ENCODE peak calls at places on chromosomes 11 and 22, in eight cellular contexts. L is neural progenitor cell, N is GM23338, Y is DND-41, P is PC-3, G is mammary epithelial cell, A is endothelial cell of umbilical vein, K is PC-9. I is an unnamed sample.
A peak's percentile ranks its signal among the peaks of the same experiment; 100 is the strongest.

GRCh38 chr11:1896468-1896867 is 4.8 kb upstream of the PRR33 start:
- DNase-seq in L (no peak), K (no peak), A (no peak), N (no peak), P (no peak), G (no peak), Y (no peak), I (no peak)

GRCh38 chr22:24827305-24827704 is 21.3 kb downstream of the SGSM1 start:
- DNase-seq in Y (no peak), L (no peak), N (no peak), P (peak; percentile 1), K (no peak), G (no peak), A (no peak), I (no peak)

GRCh38 chr11:68266121-68266891 is 5.5 kb downstream of the C11orf24 start:
- DNase-seq in N (no peak), L (no peak), K (no peak), A (no peak), G (no peak), Y (no peak), P (no peak), I (no peak)

GRCh38 chr11:130315354-130315970 is 745 bp upstream of the ZBTB44 start:
- DNase-seq in P (no peak), Y (peak; percentile 11), N (peak; percentile 85), G (no peak), A (no peak), L (peak; percentile 34), K (no peak), I (no peak)

GRCh38 chr11:66478823-66479740 is 1.2 kb upstream of the DPP3 start:
- DNase-seq in N (peak; percentile 71), L (peak; percentile 60), G (no peak), Y (peak; percentile 38), P (peak; percentile 62), K (no peak), A (peak; percentile 37), I (no peak)

GRCh38 chr11:130397780-130398179 is 30.6 kb downstream of the ADAMTS8 start:
- DNase-seq in L (no peak), Y (no peak), K (peak; percentile 4), N (no peak), P (no peak), G (no peak), A (no peak), I (no peak)

GRCh38 chr22:49756656-49757055 is 71.0 kb downstream of the BRD1 start:
- DNase-seq in A (no peak), N (no peak), L (no peak), Y (no peak), P (no peak), K (no peak), G (no peak), I (no peak)

GRCh38 chr22:37062366-37062655 is 10.8 kb downstream of the KCTD17 start:
- DNase-seq in P (no peak), Y (no peak), K (no peak), L (no peak), A (no peak), G (no peak), N (no peak), I (no peak)

GRCh38 chr11:13009921-13010736 is 1.0 kb downstream of the RASSF10 start:
- DNase-seq in A (peak; percentile 18), N (peak; percentile 68), P (no peak), L (peak; percentile 83), Y (no peak), K (no peak), G (peak; percentile 68), I (no peak)
- TF ChIP-seq EZH2 in A (peak; percentile 80), N (peak; percentile 61), P (no peak), L (peak; percentile 93), Y (no peak), K (no peak), G (no peak), I (no peak)

GRCh38 chr11:11306855-11307254 is 46.2 kb downstream of the CSNK2A3 start:
- DNase-seq in K (no peak), G (peak; percentile 41), N (no peak), Y (no peak), P (no peak), A (no peak), L (no peak), I (no peak)
- TF ChIP-seq EZH2 in K (no peak), G (no peak), N (no peak), Y (no peak), P (no peak), A (no peak), L (no peak), I (no peak)

GRCh38 chr22:32203181-32204105 is 1.4 kb downstream of the RFPL2 start:
- DNase-seq in N (peak; percentile 39), P (no peak), L (no peak), G (no peak), Y (no peak), A (no peak), K (no peak), I (no peak)

GRCh38 chr22:32202161-32202538 is 2.7 kb downstream of the RFPL2 start:
- DNase-seq in K (no peak), G (no peak), Y (no peak), A (no peak), P (no peak), N (no peak), L (no peak), I (no peak)

GRCh38 chr22:32200752-32201151 is 4.1 kb downstream of the RFPL2 start:
- DNase-seq in A (no peak), L (no peak), G (no peak), P (no peak), Y (no peak), N (peak; percentile 45), K (no peak), I (no peak)

GRCh38 chr22:32204211-32204855 is 540 bp downstream of the RFPL2 start:
- DNase-seq in L (peak; percentile 63), N (peak; percentile 63), Y (no peak), G (no peak), K (no peak), P (no peak), A (no peak), I (no peak)

GRCh38 chr22:32202539-32203180 is 2.2 kb downstream of the RFPL2 start:
- DNase-seq in N (peak; percentile 84), L (peak; percentile 76), G (peak; percentile 51), P (peak; percentile 58), A (peak; percentile 45), K (no peak), Y (peak; percentile 19), I (no peak)
- TF ChIP-seq EZH2 in N (peak; percentile 52), L (peak; percentile 62), G (no peak), P (no peak), A (no peak), K (no peak), Y (no peak), I (no peak)

DNA sequence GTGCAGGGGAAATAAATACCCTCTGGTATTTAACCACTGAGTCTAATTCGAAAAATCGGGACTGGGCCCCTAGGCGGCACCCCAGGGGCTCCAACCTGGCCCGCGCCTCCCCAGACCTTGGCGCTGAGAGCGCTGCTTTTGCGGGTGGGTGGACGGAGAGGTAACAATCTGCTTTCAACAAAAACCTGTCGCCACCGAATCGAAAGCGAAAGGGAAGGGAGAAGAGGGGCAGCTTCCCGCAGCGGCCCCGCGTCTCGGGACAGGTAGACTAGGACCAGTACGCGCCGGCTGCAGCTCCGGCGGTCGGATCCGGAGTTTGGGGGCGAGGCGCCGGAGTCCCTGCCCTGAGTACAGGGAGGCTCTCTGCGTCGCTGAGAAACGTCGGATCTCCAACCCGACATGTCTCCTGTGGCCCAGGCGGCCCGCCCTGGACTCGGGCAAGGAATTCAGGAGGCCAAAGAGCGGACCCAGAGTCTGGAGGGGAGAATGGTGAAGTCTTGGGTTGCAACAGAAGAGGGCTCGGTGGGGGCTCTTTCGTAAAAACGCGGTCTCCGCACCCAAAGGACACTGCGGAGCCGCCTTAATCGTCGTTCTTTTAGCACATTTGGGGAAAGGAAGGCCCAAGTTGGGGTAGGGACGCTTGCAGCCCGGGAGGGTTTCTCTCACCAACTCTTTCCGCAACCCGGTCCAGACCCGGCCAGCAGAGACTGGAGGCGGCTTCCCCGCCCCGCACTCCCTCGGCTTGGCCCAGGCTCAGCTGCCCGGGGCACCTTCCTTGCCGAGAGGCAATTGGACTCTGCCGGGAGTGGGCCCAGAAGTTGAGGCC is 4.1 kb downstream of the ALX4 start:
- DNase-seq in Y (no peak), G (no peak), P (no peak), A (peak; percentile 14), N (no peak), K (no peak), L (peak; percentile 72), I (no peak)
- TF ChIP-seq EZH2 in Y (no peak), G (peak; percentile 47), P (no peak), A (peak; percentile 97), N (peak; percentile 88), K (no peak), L (peak; percentile 70), I (no peak)

GRCh38 chr22:45006873-45007246 is 2.9 kb downstream of the PHF21B start:
- DNase-seq in G (no peak), L (peak; percentile 84), P (no peak), N (peak; percentile 88), Y (no peak), K (no peak), A (no peak), I (no peak)
- TF ChIP-seq EZH2 in G (no peak), L (no peak), P (peak; percentile 90), N (no peak), Y (no peak), K (no peak), A (peak; percentile 55), I (peak; percentile 71)

DNA sequence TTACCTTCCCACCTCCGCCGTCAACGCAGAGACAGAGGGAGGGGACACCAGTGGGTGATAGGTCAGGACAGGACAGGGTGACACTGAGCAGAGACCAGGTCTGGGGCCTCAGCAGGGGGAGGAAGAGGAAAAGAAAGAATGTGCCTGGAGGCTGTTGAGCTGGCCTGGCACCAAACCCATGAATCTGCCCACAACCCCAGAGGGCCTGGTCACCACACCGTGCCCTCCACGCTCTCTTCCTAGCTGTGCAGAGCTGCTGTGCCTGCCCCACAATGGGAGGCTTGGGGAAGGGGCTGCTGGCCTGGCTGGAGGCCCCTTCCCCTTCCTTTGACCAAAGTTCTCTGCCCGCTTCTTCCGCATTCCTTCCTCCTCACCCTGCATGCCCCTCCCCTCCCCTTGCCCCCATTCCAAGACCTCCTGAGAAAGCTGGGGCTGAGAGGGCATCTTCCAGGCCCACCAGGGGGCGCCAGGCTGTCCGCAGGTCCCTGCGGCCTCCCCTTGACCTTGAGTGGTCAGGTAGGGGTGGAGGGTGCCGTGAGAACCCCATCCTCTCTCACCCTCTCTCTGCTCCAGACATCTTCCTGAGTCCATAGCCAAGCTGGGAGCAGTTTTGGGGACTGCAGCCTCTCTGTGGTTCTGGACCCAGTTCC is 11.0 kb upstream of the CACNA1I start:
- DNase-seq in N (peak; percentile 89), P (peak; percentile 50), L (peak; percentile 67), A (no peak), G (no peak), K (peak; percentile 81), Y (no peak), I (no peak)
- TF ChIP-seq EZH2 in N (no peak), P (no peak), L (no peak), A (no peak), G (no peak), K (no peak), Y (no peak), I (no peak)

DNA sequence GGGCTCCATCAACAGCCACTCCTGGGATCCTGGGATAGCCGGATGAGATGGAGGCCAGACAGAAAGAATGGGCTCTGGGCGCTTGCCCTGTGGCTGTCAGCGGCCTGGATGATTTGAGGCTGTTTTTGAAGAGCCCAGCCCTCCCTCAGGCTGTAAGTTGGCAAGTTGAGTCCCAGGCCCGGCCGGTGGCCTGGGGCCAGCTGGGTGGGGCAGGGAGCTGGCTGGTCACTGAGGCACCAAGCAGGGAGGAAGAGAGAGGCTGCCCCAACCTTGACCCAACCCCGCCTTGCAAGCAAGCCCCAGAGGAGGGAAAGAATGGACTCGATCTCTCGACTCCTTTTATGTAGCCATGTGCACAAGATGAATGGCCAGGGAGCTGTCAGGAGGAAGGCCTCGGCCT is 34.9 kb downstream of the RIBC2 start:
- DNase-seq in P (no peak), Y (no peak), N (no peak), L (no peak), A (no peak), K (no peak), G (no peak), I (no peak)
- TF ChIP-seq EZH2 in P (no peak), Y (no peak), N (no peak), L (no peak), A (no peak), K (no peak), G (no peak), I (no peak)